ENCODE peak calls at places on chromosomes 11 and 22, in nine cellular contexts. One of them, this sample, is unnamed.

GRCh38 chr11:68651208-68651984 is 32.9 kb upstream of the GAL start:
- DNase-seq in hepatocyte: peak
- DNase-seq in spleen: no peak
- DNase-seq in OCI-LY7: no peak
- DNase-seq in sigmoid colon: no peak
- DNase-seq in astrocyte of the spinal cord: peak
- DNase-seq in GM12865: no peak
- DNase-seq in mucosa of descending colon: no peak
- DNase-seq in astrocyte of the cerebellum: no peak
- DNase-seq in this sample: no peak

GRCh38 chr22:20996598-20997535 is 5.1 kb downstream of the THAP7 start:
- DNase-seq in hepatocyte: no peak
- DNase-seq in spleen: no peak
- DNase-seq in OCI-LY7: no peak
- DNase-seq in sigmoid colon: no peak
- DNase-seq in astrocyte of the spinal cord: no peak
- DNase-seq in GM12865: no peak
- DNase-seq in mucosa of descending colon: no peak
- DNase-seq in astrocyte of the cerebellum: no peak
- DNase-seq in this sample: peak

GRCh38 chr11:65066805-65067291 is 8.5 kb upstream of the NAALADL1 start:
- DNase-seq in hepatocyte: no peak
- DNase-seq in spleen: no peak
- DNase-seq in OCI-LY7: peak
- DNase-seq in sigmoid colon: no peak
- DNase-seq in astrocyte of the spinal cord: no peak
- DNase-seq in GM12865: no peak
- DNase-seq in mucosa of descending colon: no peak
- DNase-seq in astrocyte of the cerebellum: no peak
- DNase-seq in this sample: no peak

GRCh38 chr11:114307524-114308203 is 11.5 kb downstream of the NNMT start:
- DNase-seq in hepatocyte: peak
- DNase-seq in spleen: no peak
- DNase-seq in OCI-LY7: no peak
- DNase-seq in sigmoid colon: peak
- DNase-seq in astrocyte of the spinal cord: peak
- DNase-seq in GM12865: no peak
- DNase-seq in mucosa of descending colon: no peak
- DNase-seq in astrocyte of the cerebellum: peak
- DNase-seq in this sample: no peak

GRCh38 chr11:35192347-35192746 is 53.4 kb downstream of the CD44 start:
- DNase-seq in hepatocyte: peak
- DNase-seq in spleen: peak
- DNase-seq in OCI-LY7: no peak
- DNase-seq in sigmoid colon: peak
- DNase-seq in astrocyte of the spinal cord: no peak
- DNase-seq in GM12865: no peak
- DNase-seq in mucosa of descending colon: peak
- DNase-seq in astrocyte of the cerebellum: no peak
- DNase-seq in this sample: no peak

GRCh38 chr11:47010192-47010591 is 73.6 kb downstream of the CSTPP1 start:
- DNase-seq in hepatocyte: no peak
- DNase-seq in spleen: no peak
- DNase-seq in OCI-LY7: no peak
- DNase-seq in sigmoid colon: no peak
- DNase-seq in astrocyte of the spinal cord: no peak
- DNase-seq in GM12865: no peak
- DNase-seq in mucosa of descending colon: no peak
- DNase-seq in astrocyte of the cerebellum: no peak
- DNase-seq in this sample: no peak

GRCh38 chr11:86101941-86102407 is 33.1 kb upstream of the PICALM start:
- DNase-seq in hepatocyte: no peak
- DNase-seq in spleen: no peak
- DNase-seq in OCI-LY7: no peak
- DNase-seq in sigmoid colon: no peak
- DNase-seq in astrocyte of the spinal cord: no peak
- DNase-seq in GM12865: no peak
- DNase-seq in mucosa of descending colon: no peak
- DNase-seq in astrocyte of the cerebellum: no peak
- DNase-seq in this sample: no peak

GRCh38 chr11:77351281-77351905 is 49.9 kb upstream of the GDPD4 start:
- DNase-seq in hepatocyte: no peak
- DNase-seq in spleen: no peak
- DNase-seq in OCI-LY7: no peak
- DNase-seq in sigmoid colon: no peak
- DNase-seq in astrocyte of the spinal cord: no peak
- DNase-seq in GM12865: no peak
- DNase-seq in mucosa of descending colon: no peak
- DNase-seq in astrocyte of the cerebellum: no peak
- DNase-seq in this sample: no peak

GRCh38 chr11:47538741-47539575 is 14.0 kb downstream of the CELF1 start:
- DNase-seq in hepatocyte: peak
- DNase-seq in spleen: no peak
- DNase-seq in OCI-LY7: no peak
- DNase-seq in sigmoid colon: no peak
- DNase-seq in astrocyte of the spinal cord: no peak
- DNase-seq in GM12865: no peak
- DNase-seq in mucosa of descending colon: no peak
- DNase-seq in astrocyte of the cerebellum: no peak
- DNase-seq in this sample: no peak

GRCh38 chr11:35087648-35088047 is 51.3 kb upstream of the CD44 start:
- DNase-seq in hepatocyte: no peak
- DNase-seq in spleen: no peak
- DNase-seq in OCI-LY7: no peak
- DNase-seq in sigmoid colon: no peak
- DNase-seq in astrocyte of the spinal cord: no peak
- DNase-seq in GM12865: peak
- DNase-seq in mucosa of descending colon: no peak
- DNase-seq in astrocyte of the cerebellum: no peak
- DNase-seq in this sample: no peak

GRCh38 chr22:38203855-38204497 is 2.2 kb downstream of the MAFF start:
- DNase-seq in hepatocyte: no peak
- DNase-seq in spleen: no peak
- DNase-seq in OCI-LY7: peak
- DNase-seq in sigmoid colon: peak
- DNase-seq in astrocyte of the spinal cord: peak
- DNase-seq in GM12865: peak
- DNase-seq in mucosa of descending colon: no peak
- DNase-seq in astrocyte of the cerebellum: no peak
- DNase-seq in this sample: no peak

GRCh38 chr11:44535201-44535980 is 30.1 kb upstream of the CD82 start:
- DNase-seq in hepatocyte: no peak
- DNase-seq in spleen: no peak
- DNase-seq in OCI-LY7: no peak
- DNase-seq in sigmoid colon: no peak
- DNase-seq in astrocyte of the spinal cord: no peak
- DNase-seq in GM12865: no peak
- DNase-seq in mucosa of descending colon: no peak
- DNase-seq in astrocyte of the cerebellum: no peak
- DNase-seq in this sample: no peak

GRCh38 chr11:114236829-114237228 is 59.4 kb upstream of the NNMT start:
- DNase-seq in hepatocyte: no peak
- DNase-seq in spleen: no peak
- DNase-seq in OCI-LY7: no peak
- DNase-seq in sigmoid colon: no peak
- DNase-seq in astrocyte of the spinal cord: no peak
- DNase-seq in GM12865: no peak
- DNase-seq in mucosa of descending colon: no peak
- DNase-seq in astrocyte of the cerebellum: no peak
- DNase-seq in this sample: no peak

GRCh38 chr22:43881091-43882061 is 10.4 kb downstream of the PNPLA5 start:
- DNase-seq in hepatocyte: no peak
- DNase-seq in spleen: peak
- DNase-seq in OCI-LY7: no peak
- DNase-seq in sigmoid colon: peak
- DNase-seq in astrocyte of the spinal cord: no peak
- DNase-seq in GM12865: no peak
- DNase-seq in mucosa of descending colon: no peak
- DNase-seq in astrocyte of the cerebellum: no peak
- DNase-seq in this sample: peak

GRCh38 chr22:43883012-43883661 is 8.7 kb downstream of the PNPLA5 start:
- DNase-seq in hepatocyte: peak
- DNase-seq in spleen: peak
- DNase-seq in OCI-LY7: peak
- DNase-seq in sigmoid colon: peak
- DNase-seq in astrocyte of the spinal cord: peak
- DNase-seq in GM12865: peak
- DNase-seq in mucosa of descending colon: peak
- DNase-seq in astrocyte of the cerebellum: peak
- DNase-seq in this sample: peak

GRCh38 chr22:43880743-43881055 is 11.1 kb downstream of the PNPLA5 start:
- DNase-seq in hepatocyte: no peak
- DNase-seq in spleen: peak
- DNase-seq in OCI-LY7: no peak
- DNase-seq in sigmoid colon: no peak
- DNase-seq in astrocyte of the spinal cord: no peak
- DNase-seq in GM12865: no peak
- DNase-seq in mucosa of descending colon: no peak
- DNase-seq in astrocyte of the cerebellum: no peak
- DNase-seq in this sample: peak

GRCh38 chr22:43883719-43884415 is 7.9 kb downstream of the PNPLA5 start:
- DNase-seq in hepatocyte: no peak
- DNase-seq in spleen: peak
- DNase-seq in OCI-LY7: no peak
- DNase-seq in sigmoid colon: peak
- DNase-seq in astrocyte of the spinal cord: no peak
- DNase-seq in GM12865: no peak
- DNase-seq in mucosa of descending colon: peak
- DNase-seq in astrocyte of the cerebellum: no peak
- DNase-seq in this sample: peak

DNA sequence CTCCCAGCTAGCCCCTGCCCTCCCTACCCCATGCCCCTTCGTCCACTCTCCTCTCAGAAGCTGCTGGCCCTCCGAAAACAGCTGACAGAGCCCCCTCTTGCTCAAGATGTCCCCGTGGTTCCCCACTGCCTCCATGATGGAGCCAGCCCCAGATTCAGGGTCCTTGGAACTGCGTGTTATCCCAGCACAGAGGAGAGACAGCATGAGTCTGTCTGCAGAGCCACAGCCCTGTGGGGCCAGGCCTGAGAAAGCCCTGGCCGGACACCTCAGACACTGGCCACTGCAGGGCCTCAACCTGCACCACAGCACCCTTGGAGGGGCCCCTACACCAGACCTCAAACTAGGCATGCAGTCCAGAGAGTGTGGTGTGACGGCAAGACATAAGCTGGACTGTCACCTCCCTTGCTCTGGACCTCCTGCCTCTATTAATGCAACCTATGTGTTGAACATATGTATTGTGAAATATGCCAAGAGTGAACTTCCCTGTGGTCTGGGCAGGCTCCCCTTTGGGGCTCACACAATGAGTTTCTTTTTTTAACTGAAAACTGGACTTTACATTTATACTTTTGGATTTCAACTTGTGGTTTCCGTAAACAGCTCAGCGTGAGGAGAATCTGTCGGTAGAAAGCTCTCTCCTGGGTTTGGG is 9.6 kb downstream of the PNPLA5 start:
- DNase-seq in hepatocyte: no peak
- DNase-seq in spleen: peak
- DNase-seq in OCI-LY7: no peak
- DNase-seq in sigmoid colon: peak
- DNase-seq in astrocyte of the spinal cord: no peak
- DNase-seq in GM12865: no peak
- DNase-seq in mucosa of descending colon: no peak
- DNase-seq in astrocyte of the cerebellum: no peak
- DNase-seq in this sample: peak
- TF ChIP-seq CTCF in hepatocyte: no peak
- TF ChIP-seq CTCF in spleen: no peak
- TF ChIP-seq CTCF in OCI-LY7: no peak
- TF ChIP-seq CTCF in sigmoid colon: no peak
- TF ChIP-seq CTCF in astrocyte of the spinal cord: no peak
- TF ChIP-seq CTCF in GM12865: no peak
- TF ChIP-seq CTCF in mucosa of descending colon: no peak
- TF ChIP-seq CTCF in astrocyte of the cerebellum: no peak
- TF ChIP-seq CTCF in this sample: no peak

DNA sequence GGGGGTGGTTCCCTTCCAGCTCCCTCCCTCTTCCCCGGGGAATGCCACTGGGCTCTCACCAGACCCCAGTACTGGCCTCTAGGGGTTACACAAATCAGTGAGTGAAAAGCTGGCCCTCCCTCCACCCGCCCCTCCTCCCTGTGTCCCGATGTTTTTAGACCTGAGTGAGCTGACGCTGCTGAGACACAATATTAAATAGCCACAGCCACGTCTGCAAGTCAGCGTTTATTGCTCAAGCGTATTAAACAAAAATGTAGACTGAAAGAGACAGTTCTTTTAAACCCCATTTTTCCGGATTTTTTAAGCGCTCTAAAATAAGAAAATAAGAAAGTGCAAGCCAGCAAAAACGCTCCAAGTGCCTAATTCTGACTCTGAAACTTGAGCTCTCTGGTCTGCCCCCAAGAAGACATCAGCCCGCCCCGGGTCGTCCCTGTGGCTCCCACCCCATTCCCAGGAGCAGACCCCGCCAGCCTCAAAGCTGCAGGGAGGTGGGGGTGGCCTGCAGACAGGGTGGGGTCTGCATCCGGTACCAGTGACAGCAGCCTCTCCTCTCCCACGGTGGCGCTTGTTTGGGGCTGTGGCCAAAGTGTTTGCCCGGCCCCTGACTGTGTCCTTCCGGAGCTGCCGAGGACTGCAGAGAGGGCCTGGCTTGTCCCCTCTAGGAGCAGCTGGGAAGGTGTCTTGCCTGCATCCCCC is 1.2 kb upstream of the TTLL8 start:
- DNase-seq in hepatocyte: peak
- DNase-seq in spleen: no peak
- DNase-seq in OCI-LY7: peak
- DNase-seq in sigmoid colon: no peak
- DNase-seq in astrocyte of the spinal cord: no peak
- DNase-seq in GM12865: no peak
- DNase-seq in mucosa of descending colon: peak
- DNase-seq in astrocyte of the cerebellum: no peak
- DNase-seq in this sample: no peak
- TF ChIP-seq CTCF in hepatocyte: peak
- TF ChIP-seq CTCF in spleen: no peak
- TF ChIP-seq CTCF in OCI-LY7: peak
- TF ChIP-seq CTCF in sigmoid colon: no peak
- TF ChIP-seq CTCF in astrocyte of the spinal cord: no peak
- TF ChIP-seq CTCF in GM12865: no peak
- TF ChIP-seq CTCF in mucosa of descending colon: no peak
- TF ChIP-seq CTCF in astrocyte of the cerebellum: no peak
- TF ChIP-seq CTCF in this sample: peak

GRCh38 chr11:2902784-2903671 is 17.5 kb upstream of the CDKN1C start:
- DNase-seq in hepatocyte: peak
- DNase-seq in spleen: peak
- DNase-seq in OCI-LY7: no peak
- DNase-seq in sigmoid colon: no peak
- DNase-seq in astrocyte of the spinal cord: no peak
- DNase-seq in GM12865: no peak
- DNase-seq in mucosa of descending colon: peak
- DNase-seq in astrocyte of the cerebellum: no peak
- DNase-seq in this sample: no peak
- TF ChIP-seq CTCF in hepatocyte: no peak
- TF ChIP-seq CTCF in spleen: no peak
- TF ChIP-seq CTCF in OCI-LY7: no peak
- TF ChIP-seq CTCF in sigmoid colon: no peak
- TF ChIP-seq CTCF in astrocyte of the spinal cord: no peak
- TF ChIP-seq CTCF in GM12865: no peak
- TF ChIP-seq CTCF in mucosa of descending colon: no peak
- TF ChIP-seq CTCF in astrocyte of the cerebellum: no peak
- TF ChIP-seq CTCF in this sample: peak

GRCh38 chr22:19103881-19104821 is 18.1 kb downstream of the DGCR2 start:
- DNase-seq in hepatocyte: no peak
- DNase-seq in spleen: no peak
- DNase-seq in OCI-LY7: no peak
- DNase-seq in sigmoid colon: peak
- DNase-seq in astrocyte of the spinal cord: peak
- DNase-seq in GM12865: no peak
- DNase-seq in mucosa of descending colon: no peak
- DNase-seq in astrocyte of the cerebellum: peak
- DNase-seq in this sample: peak
- TF ChIP-seq CTCF in hepatocyte: peak
- TF ChIP-seq CTCF in spleen: no peak
- TF ChIP-seq CTCF in OCI-LY7: no peak
- TF ChIP-seq CTCF in sigmoid colon: no peak
- TF ChIP-seq CTCF in astrocyte of the spinal cord: no peak
- TF ChIP-seq CTCF in GM12865: no peak
- TF ChIP-seq CTCF in mucosa of descending colon: no peak
- TF ChIP-seq CTCF in astrocyte of the cerebellum: no peak
- TF ChIP-seq CTCF in this sample: peak

This sample was measured in chondrocyte.